ENCODE peak calls at places on chromosomes 13 and 19, in five cellular contexts. C, T, A, R and V are unnamed samples.

GRCh38 chr13:109922518-109922917 is 136.1 kb upstream of the IRS2 start:
- DNase-seq in A (no peak), C (no peak), T (no peak), R (no peak), V (no peak)

GRCh38 chr19:5147971-5148793 is 179.3 kb downstream of the KDM4B start:
- DNase-seq in A (peak), T (no peak), C (peak), R (no peak), V (peak)

GRCh38 chr13:61774903-61775302 is 359.3 kb upstream of the PCDH20 start:
- DNase-seq in A (no peak), T (no peak), C (no peak), R (no peak), V (no peak)

GRCh38 chr13:29722415-29722814 is 126.9 kb upstream of the SLC7A1 start:
- DNase-seq in R (no peak), C (no peak), T (no peak), A (no peak), V (no peak)

GRCh38 chr19:2276429-2276989 is 5.5 kb downstream of the PEAK3 start:
- DNase-seq in C (no peak), R (no peak), T (no peak), A (no peak), V (no peak)

GRCh38 chr13:73827434-73827833 is 306.8 kb downstream of the KLF12 start:
- DNase-seq in R (no peak), C (no peak), T (no peak), A (no peak), V (no peak)

GRCh38 chr19:55247621-55248099 is 11.2 kb downstream of the PPP6R1 start:
- DNase-seq in R (no peak), A (peak), T (no peak), C (no peak), V (peak)

GRCh38 chr19:4181053-4181508 is 1.3 kb downstream of the SIRT6 start:
- DNase-seq in R (no peak), A (no peak), C (no peak), T (no peak), V (no peak)

GRCh38 chr13:24100152-24100551 is 60.4 kb upstream of the SPATA13 start:
- DNase-seq in A (no peak), C (no peak), R (no peak), T (no peak), V (no peak)

GRCh38 chr19:5955638-5955935 is 22.4 kb downstream of the RANBP3 start:
- DNase-seq in T (no peak), R (no peak), C (no peak), A (peak), V (no peak)

GRCh38 chr13:94617389-94618000 is 15.8 kb downstream of the GPR180 start:
- DNase-seq in R (no peak), A (peak), C (no peak), T (no peak), V (no peak)

GRCh38 chr19:2319551-2319950 is 8.8 kb downstream of the LSM7 start:
- DNase-seq in A (no peak), C (no peak), T (no peak), R (no peak), V (no peak)

GRCh38 chr13:35039012-35039411 is 96.9 kb downstream of the NBEA start:
- DNase-seq in C (no peak), R (no peak), T (no peak), A (no peak), V (no peak)

GRCh38 chr13:70890289-70890688 is 782.0 kb upstream of the KLHL1 start:
- DNase-seq in A (no peak), T (peak), C (no peak), R (no peak), V (no peak)

GRCh38 chr13:82092312-82092711 is 1751.4 kb upstream of the SPRY2 start:
- DNase-seq in R (no peak), C (no peak), A (no peak), T (no peak), V (no peak)

GRCh38 chr19:1232652-1233360 is 5.0 kb downstream of the CBARP start:
- DNase-seq in R (no peak), A (peak), C (no peak), T (no peak), V (no peak)

GRCh38 chr13:65064967-65065366 is 2165.2 kb downstream of the PCDH9 start:
- DNase-seq in T (no peak), C (no peak), R (no peak), A (no peak), V (no peak)

GRCh38 chr19:8185343-8186068 is 23.7 kb upstream of the CERS4 start:
- DNase-seq in T (no peak), A (no peak), C (no peak), R (no peak), V (no peak)

GRCh38 chr13:36353001-36353400 is 6.8 kb upstream of the SPART start:
- DNase-seq in T (no peak), C (no peak), A (peak), R (no peak), V (no peak)

GRCh38 chr13:79435549-79435948 is 29.5 kb upstream of the RBM26 start:
- DNase-seq in R (no peak), C (no peak), A (peak), T (no peak), V (no peak)